ENCODE peak calls at places on chromosomes 6 and 20, in ten cellular contexts. P is ovary, A is stomach, J is testis, V is lower leg skin, E is heart left ventricle, K is H1, H is esophagus muscularis mucosa, T is IMR-90, Q is Peyer's patch. S is an unnamed sample.
A peak's percentile ranks its signal among the peaks of the same experiment; 100 is the strongest.

GRCh38 chr6:42041131-42042055 is 8.9 kb upstream of the TAF8 start:
- DNase-seq in P (no peak), A (no peak), J (peak; percentile 68), V (no peak), E (no peak), K (no peak), H (no peak), T (no peak), Q (no peak), S (no peak)

GRCh38 chr6:33677689-33678088 is 33.8 kb downstream of the UQCC2 start:
- DNase-seq in P (no peak), A (no peak), J (no peak), V (no peak), E (no peak), K (no peak), H (no peak), T (no peak), Q (no peak), S (no peak)

GRCh38 chr6:158073776-158074175 is 92.1 kb downstream of the SYNJ2 start:
- DNase-seq in P (no peak), A (no peak), J (no peak), V (no peak), E (no peak), K (no peak), H (no peak), T (no peak), Q (no peak), S (no peak)

GRCh38 chr6:164151161-164151728 is 736.7 kb downstream of the QKI start:
- DNase-seq in P (no peak), A (no peak), J (peak; percentile 86), V (no peak), E (peak; percentile 71), K (no peak), H (no peak), T (no peak), Q (no peak), S (no peak)

GRCh38 chr20:56537997-56538396 is 5.0 kb downstream of the FAM209B start:
- DNase-seq in P (peak; percentile 33), A (no peak), J (peak; percentile 43), V (no peak), E (no peak), K (no peak), H (no peak), T (no peak), Q (no peak), S (no peak)

GRCh38 chr20:23995905-23996666 is 7.5 kb upstream of the GGTLC1 start:
- DNase-seq in P (peak; percentile 51), A (peak; percentile 59), J (peak; percentile 66), V (no peak), E (peak; percentile 36), K (peak; percentile 3), H (no peak), T (peak; percentile 24), Q (peak; percentile 82), S (peak; percentile 43)

GRCh38 chr20:62624325-62624690 is 18.0 kb upstream of the SLCO4A1 start:
- DNase-seq in P (no peak), A (peak; percentile 71), J (no peak), V (no peak), E (no peak), K (no peak), H (no peak), T (no peak), Q (peak; percentile 89), S (no peak)

GRCh38 chr6:43495409-43495941 is 14.7 kb downstream of the LRRC73 start:
- DNase-seq in P (no peak), A (no peak), J (no peak), V (no peak), E (no peak), K (no peak), H (no peak), T (no peak), Q (no peak), S (no peak)

GRCh38 chr20:32480361-32481199 is 104.6 kb downstream of the NOL4L start:
- DNase-seq in P (peak; percentile 16), A (no peak), J (no peak), V (no peak), E (peak; percentile 19), K (no peak), H (no peak), T (peak; percentile 44), Q (no peak), S (no peak)

GRCh38 chr20:32479012-32479411 is 106.1 kb downstream of the NOL4L start:
- DNase-seq in P (no peak), A (no peak), J (no peak), V (no peak), E (peak; percentile 15), K (no peak), H (no peak), T (no peak), Q (no peak), S (no peak)

GRCh38 chr20:32478576-32478975 is 106.6 kb downstream of the NOL4L start:
- DNase-seq in P (no peak), A (no peak), J (no peak), V (no peak), E (peak; percentile 10), K (no peak), H (no peak), T (no peak), Q (no peak), S (no peak)

GRCh38 chr20:32481311-32482103 is 103.6 kb downstream of the NOL4L start:
- DNase-seq in P (peak; percentile 31), A (no peak), J (no peak), V (no peak), E (peak; percentile 46), K (no peak), H (no peak), T (no peak), Q (no peak), S (no peak)

DNA sequence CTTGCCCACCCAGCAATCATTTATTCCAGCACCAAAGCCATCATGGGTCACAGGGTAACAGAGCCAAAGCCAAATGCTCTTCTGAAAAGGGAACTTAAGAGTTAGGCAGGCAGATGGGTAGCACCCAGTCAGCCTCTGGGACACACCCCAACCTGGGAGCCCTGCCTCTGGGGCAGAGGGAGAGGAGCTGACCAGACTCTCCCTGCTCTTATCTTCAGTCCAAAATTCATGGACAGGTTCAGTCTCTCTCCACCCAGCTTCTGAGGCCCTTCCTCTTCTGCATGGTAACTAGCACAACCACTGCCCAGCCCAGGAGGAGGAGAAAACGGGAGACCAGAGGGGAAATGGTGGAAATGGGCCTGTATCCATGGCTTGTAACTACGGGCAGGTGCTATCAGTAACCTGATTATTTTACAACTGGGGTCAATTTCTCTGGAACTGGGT is 105.4 kb downstream of the NOL4L start:
- DNase-seq in P (peak; percentile 7), A (no peak), J (no peak), V (no peak), E (peak; percentile 10), K (no peak), H (no peak), T (no peak), Q (peak; percentile 64), S (no peak)
- TF ChIP-seq POLR2A in P (no peak), A (no peak), J (no peak), V (no peak), E (no peak), K (no peak), H (no peak), T (no peak), Q (peak; percentile 59), S (no peak)

DNA sequence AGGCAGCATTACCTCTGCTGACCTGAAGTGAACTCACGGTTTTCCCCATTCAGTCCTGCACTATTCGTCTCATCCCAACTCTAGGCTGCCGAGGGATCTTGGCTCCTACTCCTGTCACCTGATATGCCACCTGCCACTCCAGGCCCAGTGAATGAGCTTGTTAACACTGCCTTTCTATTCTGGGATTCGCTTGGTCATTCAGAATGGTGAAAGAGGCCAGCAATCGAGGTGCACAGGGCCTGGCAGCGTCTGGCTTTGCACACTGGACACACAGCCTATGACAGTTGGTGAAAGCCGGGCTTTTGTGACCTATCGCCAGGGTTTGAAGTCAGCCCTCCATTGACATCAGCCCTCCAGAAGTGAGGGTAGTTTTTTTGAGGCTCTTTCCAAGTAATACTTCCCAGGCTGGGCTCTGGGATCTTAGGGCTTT is 59.3 kb upstream of the MYL9 start:
- DNase-seq in P (no peak), A (peak; percentile 61), J (no peak), V (no peak), E (peak; percentile 87), K (no peak), H (no peak), T (no peak), Q (no peak), S (no peak)
- H3K4me3 ChIP-seq in P (no peak overlapping the region), A (no peak overlapping the region), J (no peak overlapping the region), V (no peak overlapping the region), E (no peak overlapping the region), K (no peak overlapping the region), H (no peak overlapping the region), T (no peak overlapping the region), Q (no peak overlapping the region), S (no peak overlapping the region)

GRCh38 chr6:56230976-56231566 is 16.3 kb downstream of the COL21A1 start:
- DNase-seq in P (no peak), A (no peak), J (no peak), V (no peak), E (no peak), K (no peak), H (no peak), T (no peak), Q (no peak), S (no peak)

GRCh38 chr6:56232446-56232845 is 14.9 kb downstream of the COL21A1 start:
- DNase-seq in P (no peak), A (no peak), J (no peak), V (no peak), E (no peak), K (no peak), H (no peak), T (no peak), Q (no peak), S (no peak)

GRCh38 chr6:56222509-56222908 is 24.9 kb downstream of the COL21A1 start:
- DNase-seq in P (no peak), A (no peak), J (no peak), V (no peak), E (no peak), K (no peak), H (no peak), T (no peak), Q (no peak), S (no peak)

GRCh38 chr6:56223995-56224394 is 23.4 kb downstream of the COL21A1 start:
- DNase-seq in P (no peak), A (no peak), J (no peak), V (no peak), E (no peak), K (no peak), H (no peak), T (peak; percentile 45), Q (no peak), S (peak; percentile 38)

DNA sequence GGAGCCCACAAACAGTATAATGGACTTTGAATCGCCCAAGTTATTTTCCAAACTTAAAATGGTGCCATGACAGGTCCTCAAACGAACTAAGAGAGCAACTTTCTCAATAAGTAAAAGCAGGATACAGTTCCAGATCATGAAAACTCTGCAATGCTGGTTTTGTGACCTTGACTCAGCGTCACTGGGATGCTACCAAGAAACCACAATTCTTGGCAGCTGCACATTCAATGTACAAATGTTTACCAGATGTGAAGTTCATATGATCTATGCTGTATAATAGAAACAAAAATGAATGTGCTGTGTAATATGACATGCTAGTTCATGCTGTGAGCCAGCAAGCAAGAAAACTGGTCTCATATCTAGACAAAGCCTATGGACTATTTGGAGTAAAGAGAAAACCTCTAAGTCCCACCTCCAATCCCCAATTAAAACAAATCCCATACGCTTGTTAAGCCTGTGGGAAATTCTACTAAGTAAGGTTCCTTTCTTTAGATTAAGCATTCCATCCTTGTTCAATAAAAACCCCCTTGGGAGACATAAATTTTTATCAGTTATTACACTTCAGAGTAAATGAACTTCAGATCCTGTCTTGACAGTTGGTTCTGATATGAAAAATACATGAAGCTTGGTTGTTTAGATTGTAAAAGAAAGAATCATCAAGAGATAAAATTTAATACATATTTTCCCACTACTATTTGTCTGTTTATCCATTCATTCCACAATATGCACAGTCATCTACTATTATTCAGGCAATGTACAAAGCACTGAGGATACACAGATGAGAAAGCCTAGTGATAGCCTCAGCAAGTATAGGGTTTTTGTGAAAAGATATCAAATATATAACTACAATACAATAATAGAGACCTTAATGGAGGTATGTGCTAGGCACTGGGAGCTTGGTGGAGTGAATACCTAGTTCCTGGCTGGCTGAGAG is 20.2 kb downstream of the COL21A1 start:
- DNase-seq in P (no peak), A (no peak), J (no peak), V (no peak), E (no peak), K (no peak), H (no peak), T (peak; percentile 46), Q (no peak), S (no peak)
- TF ChIP-seq POLR2A in P (no peak), A (no peak), J (no peak), V (no peak), E (no peak), K (no peak), H (no peak), T (no peak), Q (no peak), S (no peak)

DNA sequence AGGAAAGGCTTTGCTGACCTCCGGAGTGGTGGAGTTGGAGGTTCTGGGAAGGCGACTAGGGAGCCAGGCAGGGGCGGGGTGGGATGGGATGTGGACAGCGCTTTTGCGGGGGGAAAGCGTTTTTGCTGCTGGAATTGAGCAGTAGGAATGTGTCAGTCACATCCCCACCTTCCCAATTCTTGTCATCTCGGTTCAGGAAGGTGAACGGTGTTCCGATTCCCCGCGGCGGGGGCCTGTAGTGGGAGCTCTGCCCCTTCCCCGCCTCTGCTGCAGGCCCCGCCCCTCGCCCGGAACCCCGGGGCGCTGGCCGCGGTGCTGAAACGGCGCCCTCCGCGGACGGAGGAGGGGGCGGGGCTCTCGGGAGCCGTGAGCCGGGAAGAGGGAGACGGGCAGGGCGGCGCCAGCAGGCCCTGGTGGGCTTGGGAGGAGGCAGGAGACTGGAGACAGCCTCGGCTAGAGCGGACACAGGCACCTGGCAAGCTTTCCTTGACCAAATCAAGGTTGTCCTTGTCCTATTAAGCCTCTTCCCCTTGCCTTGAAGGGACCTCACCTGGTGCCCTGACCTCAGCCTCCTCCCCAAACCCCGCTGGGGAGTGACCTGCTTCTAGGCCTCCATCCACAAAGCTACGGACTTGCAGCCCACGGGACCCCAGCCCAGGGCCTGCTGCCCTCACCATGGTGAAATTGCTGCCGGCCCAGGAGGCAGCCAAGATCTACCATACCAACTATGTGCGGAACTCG is at the start of gene LHFPL5:
- DNase-seq in P (peak; percentile 64), A (peak; percentile 49), J (peak; percentile 60), V (no peak), E (peak; percentile 42), K (peak; percentile 19), H (no peak), T (no peak), Q (no peak), S (no peak)
- H3K4me3 ChIP-seq in P (no peak within 1 kb of the TSS), A (peak within 1 kb of the TSS; percentile 19), J (peak within 1 kb of the TSS; percentile 48), V (no peak within 1 kb of the TSS), E (peak within 1 kb of the TSS; percentile 18), K (peak within 1 kb of the TSS; percentile 64), H (peak within 1 kb of the TSS; percentile 28), T (no peak within 1 kb of the TSS), Q (peak within 1 kb of the TSS; percentile 6), S (no peak within 1 kb of the TSS)